ENCODE peak calls at places on chromosomes 6 and 20, in nine cellular contexts. L is choroid plexus epithelial cell, E is ascending aorta, Q is hepatocyte, P is adipocyte, B is astrocyte, N is fibroblast of pulmonary artery, T is HCT116, V is AG04450. A is an unnamed sample.

GRCh38 chr6:41519305-41519747 is 26.9 kb upstream of the FOXP4 start:
- DNase-seq in B (no peak), V (no peak), E (no peak), T (no peak), P (no peak), L (no peak), N (no peak), Q (peak; percentile 85), A (no peak)

GRCh38 chr20:49510562-49511117 is 28.2 kb upstream of the KCNB1 start:
- DNase-seq in B (peak; percentile 94), V (peak; percentile 80), P (peak; percentile 94), N (peak; percentile 90), Q (peak; percentile 36), E (no peak), T (no peak), L (peak; percentile 92), A (no peak)

GRCh38 chr6:19802656-19803055 is 34.5 kb upstream of the ID4 start:
- DNase-seq in Q (no peak), P (no peak), T (no peak), N (no peak), L (no peak), E (no peak), V (no peak), B (no peak), A (no peak)

GRCh38 chr6:121160276-121160675 is 174.0 kb downstream of the TBC1D32 start:
- DNase-seq in Q (no peak), P (no peak), T (no peak), L (no peak), V (no peak), B (no peak), E (no peak), N (no peak), A (no peak)

GRCh38 chr6:97215157-97215769 is 67.8 kb downstream of the MMS22L start:
- DNase-seq in P (peak; percentile 79), N (peak; percentile 77), Q (peak; percentile 69), B (peak; percentile 71), L (peak; percentile 84), E (no peak), V (peak; percentile 29), T (peak; percentile 12), A (peak; percentile 50)

GRCh38 chr6:119128252-119128912 is 49.9 kb upstream of the FAM184A start:
- DNase-seq in Q (no peak), T (no peak), N (no peak), B (no peak), P (peak; percentile 76), E (no peak), L (no peak), V (no peak), A (no peak)

GRCh38 chr20:15930324-15931305 is 642.6 kb downstream of the KIF16B start:
- DNase-seq in P (peak; percentile 89), T (no peak), N (peak; percentile 38), V (peak; percentile 3), B (no peak), Q (peak; percentile 70), L (peak; percentile 72), E (no peak), A (peak; percentile 71)

GRCh38 chr6:152091851-152092341 is 284.4 kb downstream of the ESR1 start:
- DNase-seq in B (peak; percentile 73), L (peak; percentile 46), P (peak; percentile 67), N (peak; percentile 53), V (no peak), T (no peak), Q (no peak), E (no peak), A (peak; percentile 87)

GRCh38 chr6:308768-309167 is 16.5 kb downstream of the DUSP22 start:
- DNase-seq in N (no peak), T (no peak), L (no peak), Q (no peak), B (no peak), V (no peak), E (no peak), P (no peak), A (no peak)

GRCh38 chr6:39227476-39227875 is 1.8 kb downstream of the KCNK5 start:
- DNase-seq in T (no peak), E (no peak), Q (no peak), B (no peak), V (no peak), P (no peak), N (no peak), L (no peak), A (no peak)
- H3K4me3 ChIP-seq in T (no peak overlapping the region), E (no peak overlapping the region), Q (peak overlapping the region; percentile 16), B (no peak overlapping the region), V (no peak overlapping the region), P (no peak overlapping the region), N (no peak overlapping the region), L (no peak overlapping the region), A (no peak overlapping the region)

GRCh38 chr6:26204332-26205160 is 117.3 kb downstream of the HFE start:
- DNase-seq in P (peak; percentile 99), Q (peak; percentile 99), L (peak; percentile 100), E (peak; percentile 88), T (peak; percentile 98), B (peak; percentile 96), N (peak; percentile 99), V (peak; percentile 98), A (peak; percentile 95)

GRCh38 chr6:26200918-26201721 is 113.9 kb downstream of the HFE start:
- DNase-seq in T (no peak), L (no peak), P (no peak), Q (no peak), B (no peak), V (no peak), N (no peak), E (no peak), A (no peak)

GRCh38 chr6:26202201-26202611 is 115.0 kb downstream of the HFE start:
- DNase-seq in T (no peak), B (no peak), Q (no peak), N (no peak), L (no peak), E (no peak), V (no peak), P (no peak), A (no peak)

GRCh38 chr6:26205161-26205624 is 118.0 kb downstream of the HFE start:
- DNase-seq in P (peak; percentile 96), L (peak; percentile 94), T (peak; percentile 57), V (peak; percentile 83), B (peak; percentile 84), Q (peak; percentile 87), E (no peak), N (peak; percentile 95), A (peak; percentile 74)

DNA sequence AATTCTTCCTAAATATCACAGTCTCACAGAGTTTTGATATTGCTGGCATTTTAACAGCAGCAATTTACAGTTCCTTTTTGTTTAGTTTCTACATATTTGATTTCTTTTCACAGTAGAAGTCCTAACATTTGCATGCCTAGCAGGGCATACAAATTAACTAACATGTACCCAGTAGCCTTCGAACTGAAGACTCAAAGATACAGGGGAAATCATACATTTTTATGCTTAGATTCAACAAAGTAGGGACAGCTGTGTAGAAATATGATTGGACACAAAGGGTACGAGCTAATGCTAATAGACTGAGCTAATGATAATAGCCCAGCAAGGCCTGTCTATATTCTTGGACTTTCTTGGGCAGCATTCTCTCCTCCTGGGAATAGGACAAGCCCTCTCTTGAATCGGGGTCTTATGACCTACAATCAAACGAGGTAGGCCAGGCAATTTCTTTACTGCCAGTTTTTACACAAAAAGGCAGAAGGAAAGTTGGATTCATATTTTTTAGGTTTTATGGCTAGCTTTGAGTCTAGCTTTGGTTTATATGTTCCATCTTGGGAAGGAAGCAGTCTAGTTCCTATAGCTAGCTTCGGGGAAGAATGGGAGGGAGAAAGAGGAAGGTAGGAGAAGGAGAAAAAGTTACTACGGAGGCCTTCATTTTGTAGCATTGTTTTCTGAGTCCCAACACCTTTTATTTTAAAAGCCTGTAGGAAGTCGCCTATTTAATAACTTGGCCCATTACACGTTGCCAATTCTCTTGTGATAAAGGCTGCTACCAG is 115.8 kb downstream of the HFE start:
- DNase-seq in N (no peak), V (no peak), Q (no peak), E (no peak), L (no peak), T (no peak), P (no peak), B (no peak), A (no peak)
- H3K4me3 ChIP-seq in N (no peak overlapping the region), V (no peak overlapping the region), Q (no peak overlapping the region), E (no peak overlapping the region), L (no peak overlapping the region), T (no peak overlapping the region), P (no peak overlapping the region), B (no peak overlapping the region), A (no peak overlapping the region)

DNA sequence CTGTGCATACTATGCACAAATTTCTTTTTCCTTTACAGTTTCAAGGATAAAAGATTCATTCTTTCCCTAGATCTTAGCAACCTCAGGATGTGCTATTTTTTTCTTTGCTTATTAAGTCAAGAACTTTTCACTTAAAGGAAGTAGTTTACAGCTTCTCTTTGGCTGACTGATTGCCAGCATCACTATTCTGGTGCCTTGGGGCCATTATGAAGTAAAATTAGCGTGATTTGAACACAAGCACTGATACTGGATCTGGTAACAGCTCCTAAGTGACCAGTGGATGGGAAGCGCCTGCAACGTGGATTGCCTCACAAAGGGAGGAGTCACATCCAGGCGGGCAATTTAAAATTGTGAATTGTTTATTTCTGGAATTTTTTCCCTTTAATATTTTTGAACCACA is 147.1 kb downstream of the ARID1B start:
- DNase-seq in V (no peak), L (no peak), B (no peak), P (no peak), Q (no peak), N (no peak), E (no peak), T (no peak), A (no peak)
- H3K4me3 ChIP-seq in V (no peak overlapping the region), L (no peak overlapping the region), B (no peak overlapping the region), P (no peak overlapping the region), Q (no peak overlapping the region), N (no peak overlapping the region), E (no peak overlapping the region), T (no peak overlapping the region), A (no peak overlapping the region)

DNA sequence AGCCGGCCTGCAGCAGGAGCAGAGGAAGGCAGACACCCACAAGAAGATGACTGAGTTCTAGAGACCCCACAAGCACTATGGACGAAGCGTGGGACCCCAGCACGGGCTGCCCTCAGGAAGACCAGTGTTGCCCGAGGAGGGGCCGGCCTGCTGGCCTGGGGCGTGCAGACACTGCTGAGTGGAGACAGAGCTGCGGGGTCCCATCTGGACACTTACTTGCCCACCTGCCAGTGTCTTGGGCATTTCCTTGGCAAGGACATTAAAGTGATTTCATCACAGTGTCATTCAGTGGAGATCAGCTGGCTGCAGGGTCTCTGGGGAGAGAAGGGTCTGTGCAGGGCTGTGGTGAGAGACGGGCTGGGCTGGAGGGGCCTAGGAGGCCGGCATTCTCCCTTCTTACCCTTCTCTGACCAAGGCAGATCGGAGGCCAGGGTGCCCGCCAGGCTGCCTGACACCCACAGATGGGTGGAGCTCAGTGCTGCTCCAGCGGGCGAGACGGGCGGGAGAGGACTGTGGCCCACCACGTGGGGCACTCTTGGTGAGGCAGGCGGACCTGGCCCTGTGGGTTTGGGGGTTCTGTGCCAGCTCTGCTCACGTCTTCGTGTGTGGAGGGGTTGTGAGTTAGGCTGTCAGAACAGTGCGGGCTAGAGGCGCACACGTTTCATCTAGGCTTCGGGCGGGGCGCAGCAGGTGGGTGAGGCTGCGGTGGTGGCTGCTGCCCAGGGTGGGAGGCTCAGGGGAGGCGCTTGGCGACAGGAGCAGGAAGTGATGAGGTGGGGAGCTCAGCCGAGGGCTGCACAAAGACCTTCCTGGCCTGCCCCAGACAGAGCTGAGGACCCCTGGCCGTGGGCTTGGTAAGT is at the start of gene LIME1:
- DNase-seq in Q (peak; percentile 14), E (no peak), T (no peak), N (no peak), V (no peak), L (no peak), P (no peak), B (no peak), A (no peak)
- H3K4me3 ChIP-seq in Q (no peak within 1 kb of the TSS), E (no peak within 1 kb of the TSS), T (peak within 1 kb of the TSS; percentile 52), N (no peak within 1 kb of the TSS), V (no peak within 1 kb of the TSS), L (no peak within 1 kb of the TSS), P (no peak within 1 kb of the TSS), B (no peak within 1 kb of the TSS), A (no peak within 1 kb of the TSS)

GRCh38 chr6:90241229-90241873 is 55.3 kb downstream of the BACH2 start:
- DNase-seq in Q (no peak), L (no peak), N (no peak), V (no peak), T (no peak), P (no peak), B (no peak), E (no peak), A (no peak)
- H3K4me3 ChIP-seq in Q (no peak overlapping the region), L (no peak overlapping the region), N (no peak overlapping the region), V (no peak overlapping the region), T (no peak overlapping the region), P (no peak overlapping the region), B (no peak overlapping the region), E (no peak overlapping the region), A (no peak overlapping the region)